ENCODE peak calls at places on chromosomes 13 and 19, in nine cellular contexts. F, G, S, E, N, Q, R, X and Z are unnamed samples.

GRCh38 chr13:59111711-59112110 is 1052.0 kb downstream of the DIAPH3 start:
- DNase-seq in F (no peak), G (no peak), S (peak), E (no peak), N (no peak), Q (no peak), R (peak), X (no peak), Z (peak)

GRCh38 chr13:106274551-106275208 is 260.8 kb downstream of the EFNB2 start:
- DNase-seq in F (no peak), G (no peak), S (peak), E (no peak), N (no peak), Q (no peak), R (no peak), X (no peak), Z (no peak)

GRCh38 chr13:41751734-41752445 is 209.0 kb downstream of the VWA8 start:
- DNase-seq in F (no peak), G (no peak), S (no peak), E (no peak), N (no peak), Q (no peak), R (no peak), X (no peak), Z (no peak)

GRCh38 chr19:56271096-56271495 is 1.5 kb upstream of the EDDM13 start:
- DNase-seq in F (no peak), G (no peak), S (no peak), E (no peak), N (no peak), Q (no peak), R (no peak), X (no peak), Z (no peak)

GRCh38 chr19:2494447-2495129 is 18.7 kb downstream of the GADD45B start:
- DNase-seq in F (peak), G (no peak), S (peak), E (peak), N (peak), Q (peak), R (peak), X (peak), Z (peak)

GRCh38 chr19:10516671-10517286 is 468 bp downstream of the S1PR5 start:
- DNase-seq in F (no peak), G (no peak), S (no peak), E (no peak), N (no peak), Q (no peak), R (no peak), X (no peak), Z (no peak)

GRCh38 chr13:41274881-41275280 is 11.5 kb upstream of the MTRF1 start:
- DNase-seq in F (no peak), G (no peak), S (no peak), E (no peak), N (no peak), Q (no peak), R (no peak), X (no peak), Z (no peak)

GRCh38 chr19:57599377-57599760 is 316 bp upstream of the ZNF530 start:
- DNase-seq in F (no peak), G (no peak), S (no peak), E (no peak), N (no peak), Q (no peak), R (no peak), X (no peak), Z (no peak)

GRCh38 chr13:99228737-99229691 is 28.4 kb downstream of the UBAC2 start:
- DNase-seq in F (no peak), G (peak), S (peak), E (peak), N (no peak), Q (no peak), R (peak), X (no peak), Z (peak)

GRCh38 chr13:62171697-62172096 is 756.0 kb upstream of the PCDH20 start:
- DNase-seq in F (no peak), G (no peak), S (no peak), E (no peak), N (no peak), Q (no peak), R (no peak), X (no peak), Z (no peak)

GRCh38 chr19:39211731-39212376 is 7.8 kb upstream of the SYCN start:
- DNase-seq in F (no peak), G (no peak), S (no peak), E (no peak), N (no peak), Q (no peak), R (no peak), X (no peak), Z (no peak)

GRCh38 chr13:78201411-78201810 is 282.8 kb upstream of the EDNRB start:
- DNase-seq in F (no peak), G (no peak), S (no peak), E (no peak), N (no peak), Q (no peak), R (no peak), X (no peak), Z (no peak)

GRCh38 chr19:8174706-8175105 is 25.3 kb upstream of the FBN3 start:
- DNase-seq in F (no peak), G (no peak), S (peak), E (no peak), N (no peak), Q (no peak), R (no peak), X (no peak), Z (no peak)

GRCh38 chr13:75220238-75220542 is 261.8 kb downstream of the TBC1D4 start:
- DNase-seq in F (no peak), G (no peak), S (no peak), E (no peak), N (no peak), Q (no peak), R (no peak), X (no peak), Z (no peak)

GRCh38 chr19:2261438-2262172 is 5.4 kb upstream of the JSRP1 start:
- DNase-seq in F (no peak), G (no peak), S (no peak), E (peak), N (peak), Q (no peak), R (peak), X (no peak), Z (peak)

GRCh38 chr19:3801412-3802096 is 15.4 kb upstream of the MATK start:
- DNase-seq in F (no peak), G (no peak), S (peak), E (no peak), N (peak), Q (peak), R (peak), X (peak), Z (no peak)

GRCh38 chr13:110555601-110556223 is 5.8 kb downstream of the RAB20 start:
- DNase-seq in F (no peak), G (no peak), S (no peak), E (peak), N (peak), Q (no peak), R (no peak), X (no peak), Z (no peak)

GRCh38 chr13:94825507-94825906 is 113.2 kb upstream of the SOX21 start:
- DNase-seq in F (peak), G (no peak), S (peak), E (no peak), N (no peak), Q (no peak), R (peak), X (peak), Z (peak)

GRCh38 chr13:71866173-71867091 is 572 bp downstream of the DACH1 start:
- DNase-seq in F (no peak), G (no peak), S (no peak), E (no peak), N (peak), Q (peak), R (no peak), X (peak), Z (no peak)

GRCh38 chr13:27449936-27450828 is at the start of gene MTIF3:
- DNase-seq in F (peak), G (peak), S (peak), E (peak), N (peak), Q (peak), R (peak), X (peak), Z (peak)

GRCh38 chr13:20160346-20161274 is at the start of gene GJA3:
- DNase-seq in F (no peak), G (no peak), S (peak), E (no peak), N (no peak), Q (no peak), R (no peak), X (peak), Z (peak)
- H3K4me3 ChIP-seq in F (peak), G (peak), S (peak), E (peak), N (peak), Q (peak), R (peak), X (peak), Z (peak)

GRCh38 chr13:64446372-64446771 is 2783.8 kb downstream of the PCDH9 start:
- DNase-seq in F (no peak), G (no peak), S (no peak), E (no peak), N (no peak), Q (no peak), R (no peak), X (no peak), Z (peak)
- TF ChIP-seq CTCF in F (no peak), G (peak), S (peak), E (peak), N (no peak), Q (no peak), R (no peak), X (no peak), Z (peak)

DNA sequence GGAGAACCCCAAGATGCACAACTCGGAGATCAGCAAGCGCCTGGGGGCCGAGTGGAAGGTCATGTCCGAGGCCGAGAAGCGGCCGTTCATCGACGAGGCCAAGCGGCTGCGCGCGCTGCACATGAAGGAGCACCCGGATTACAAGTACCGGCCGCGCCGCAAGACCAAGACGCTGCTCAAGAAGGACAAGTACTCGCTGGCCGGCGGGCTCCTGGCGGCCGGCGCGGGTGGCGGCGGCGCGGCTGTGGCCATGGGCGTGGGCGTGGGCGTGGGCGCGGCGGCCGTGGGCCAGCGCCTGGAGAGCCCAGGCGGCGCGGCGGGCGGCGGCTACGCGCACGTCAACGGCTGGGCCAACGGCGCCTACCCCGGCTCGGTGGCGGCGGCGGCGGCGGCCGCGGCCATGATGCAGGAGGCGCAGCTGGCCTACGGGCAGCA is 939 bp downstream of the SOX1 start:
- DNase-seq in F (no peak), G (no peak), S (no peak), E (no peak), N (no peak), Q (no peak), R (no peak), X (no peak), Z (no peak)
- H3K4me3 ChIP-seq in F (no peak), G (no peak), S (no peak), E (no peak), N (no peak), Q (no peak), R (no peak), X (no peak), Z (no peak)

GRCh38 chr19:5045956-5046338 is 77.0 kb downstream of the KDM4B start:
- DNase-seq in F (no peak), G (no peak), S (no peak), E (no peak), N (no peak), Q (no peak), R (no peak), X (no peak), Z (no peak)
- TF ChIP-seq CTCF in F (no peak), G (no peak), S (no peak), E (no peak), N (no peak), Q (no peak), R (no peak), X (no peak), Z (no peak)

DNA sequence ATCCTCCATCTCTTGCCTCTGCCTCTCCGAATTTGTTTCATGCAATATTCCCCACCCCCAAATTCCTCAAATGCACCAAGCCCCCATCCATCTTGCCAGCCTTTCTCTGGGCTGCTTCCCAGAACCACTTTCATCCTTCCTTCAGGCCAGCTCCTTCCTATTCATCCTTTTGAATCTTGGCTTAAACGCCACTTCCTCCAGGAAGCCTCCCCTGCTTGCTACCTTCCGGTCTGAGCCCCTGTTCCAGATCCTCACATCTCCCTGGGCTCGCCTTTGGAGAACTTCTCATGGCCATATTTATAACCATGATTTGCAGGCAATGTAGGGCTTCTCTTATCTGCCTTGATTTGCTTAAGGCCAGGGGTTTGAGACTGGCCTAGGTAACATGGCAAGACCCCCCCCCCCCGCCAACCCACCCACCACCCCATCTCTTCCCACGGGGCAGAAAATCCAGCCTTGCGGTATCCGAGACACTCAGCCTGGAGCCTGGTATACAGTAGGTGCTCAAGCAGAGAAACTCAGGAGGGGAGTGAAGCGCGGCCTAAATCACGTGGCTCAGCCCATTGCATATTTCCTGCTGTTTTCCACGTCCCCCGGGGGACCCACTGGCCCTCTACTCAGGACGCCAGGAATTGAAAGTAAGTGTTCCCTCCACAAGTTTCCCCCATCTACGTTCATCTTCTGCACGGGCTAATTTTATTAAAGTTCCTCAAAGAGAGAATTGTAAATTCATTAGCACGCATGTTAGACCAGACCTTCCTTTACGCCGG is 151.9 kb downstream of the PTPRS start:
- DNase-seq in F (no peak), G (no peak), S (no peak), E (no peak), N (no peak), Q (no peak), R (no peak), X (no peak), Z (no peak)
- H3K4me3 ChIP-seq in F (no peak), G (no peak), S (no peak), E (no peak), N (no peak), Q (no peak), R (no peak), X (no peak), Z (no peak)

GRCh38 chr13:90365130-90365529 is 982.4 kb upstream of the MIR17HG start:
- DNase-seq in F (no peak), G (no peak), S (peak), E (no peak), N (no peak), Q (no peak), R (peak), X (no peak), Z (peak)
- TF ChIP-seq CTCF in F (no peak), G (peak), S (no peak), E (peak), N (no peak), Q (no peak), R (no peak), X (peak), Z (peak)

GRCh38 chr19:823565-824121 is 1.9 kb upstream of the PLPPR3 start:
- DNase-seq in F (no peak), G (no peak), S (no peak), E (no peak), N (peak), Q (no peak), R (no peak), X (no peak), Z (no peak)
- H3K4me3 ChIP-seq in F (no peak), G (no peak), S (no peak), E (no peak), N (no peak), Q (no peak), R (no peak), X (no peak), Z (no peak)